ENCODE peak calls at places on chromosomes 4 and X, in five cellular contexts. B, Z, W, J and T are unnamed samples.

GRCh38 chrX:68841251-68842049 is 12.6 kb downstream of the EFNB1 start:
- DNase-seq in B (no peak), Z (no peak), W (no peak), J (no peak), T (no peak)

GRCh38 chrX:34877451-34877850 is 65.1 kb upstream of the FAM47B start:
- DNase-seq in B (no peak), Z (no peak), W (no peak), J (no peak), T (no peak)

GRCh38 chr4:18022572-18023039 is 1.1 kb upstream of the LCORL start:
- DNase-seq in B (no peak), Z (no peak), W (no peak), J (no peak), T (no peak)

GRCh38 chrX:106220177-106220576 is 52.1 kb downstream of the PWWP3B start:
- DNase-seq in B (no peak), Z (no peak), W (no peak), J (no peak), T (no peak)

GRCh38 chr4:185149392-185149791 is 6.3 kb downstream of the SLC25A4 start:
- DNase-seq in B (no peak), Z (no peak), W (no peak), J (no peak), T (no peak)

GRCh38 chr4:156763511-156763910 is 208.1 kb downstream of the PDGFC start:
- DNase-seq in B (peak; percentile 29), Z (no peak), W (no peak), J (no peak), T (no peak)

GRCh38 chrX:40544343-40545250 is 36.2 kb upstream of the ATP6AP2 start:
- DNase-seq in B (peak; percentile 26), Z (no peak), W (no peak), J (no peak), T (no peak)

GRCh38 chr4:87530868-87531267 is 1.7 kb upstream of the SPARCL1 start:
- DNase-seq in B (peak; percentile 55), Z (peak; percentile 86), W (peak; percentile 77), J (peak; percentile 15), T (peak; percentile 90)

GRCh38 chrX:76183289-76184057 is 10.6 kb downstream of the PBDC1 start:
- DNase-seq in B (no peak), Z (no peak), W (no peak), J (no peak), T (no peak)

GRCh38 chr4:1714303-1715001 is 2.3 kb upstream of the SLBP start:
- DNase-seq in B (no peak), Z (no peak), W (no peak), J (no peak), T (no peak)

GRCh38 chr4:57655342-57655741 is 545.2 kb upstream of the IGFBP7 start:
- DNase-seq in B (no peak), Z (no peak), W (no peak), J (no peak), T (no peak)

GRCh38 chrX:32530802-32531403 is 680.4 kb downstream of the DMD start:
- DNase-seq in B (peak; percentile 50), Z (no peak), W (no peak), J (no peak), T (no peak)

GRCh38 chr4:168441412-168441811 is 38.9 kb downstream of the DDX60L start:
- DNase-seq in B (no peak), Z (no peak), W (no peak), J (no peak), T (no peak)

GRCh38 chr4:7625073-7625472 is 190.3 kb upstream of the PSAPL1 start:
- DNase-seq in B (no peak), Z (no peak), W (no peak), J (no peak), T (no peak)

GRCh38 chrX:148552775-148553174 is 52.4 kb downstream of the AFF2 start:
- DNase-seq in B (no peak), Z (no peak), W (no peak), J (no peak), T (no peak)

GRCh38 chrX:123267220-123267619 is 83.1 kb downstream of the GRIA3 start:
- DNase-seq in B (no peak), Z (no peak), W (no peak), J (no peak), T (no peak)

GRCh38 chr4:140260227-140260626 is 106.2 kb upstream of the MAML3 start:
- DNase-seq in B (peak; percentile 66), Z (no peak), W (no peak), J (no peak), T (no peak)

GRCh38 chr4:127783026-127783769 is 1.1 kb downstream of the HSPA4L start:
- DNase-seq in B (peak; percentile 89), Z (peak; percentile 66), W (peak; percentile 86), J (peak; percentile 10), T (peak; percentile 93)

GRCh38 chrX:107154787-107155620 is 36.4 kb upstream of the RBM41 start:
- DNase-seq in B (no peak), Z (no peak), W (no peak), J (no peak), T (no peak)

GRCh38 chr4:120921456-120922389 is 803 bp downstream of the PRDM5 start:
- DNase-seq in B (peak; percentile 68), Z (peak; percentile 66), W (peak; percentile 86), J (no peak), T (peak; percentile 92)

GRCh38 chr4:95541889-95542607 is 6.7 kb downstream of the UNC5C start:
- DNase-seq in B (no peak), Z (no peak), W (no peak), J (no peak), T (no peak)

GRCh38 chr4:188328966-188329365 is 189.7 kb downstream of the TRIML1 start:
- DNase-seq in B (no peak), Z (no peak), W (no peak), J (no peak), T (no peak)

GRCh38 chr4:111231281-111231680 is 608.4 kb upstream of the PITX2 start:
- DNase-seq in B (no peak), Z (no peak), W (no peak), J (no peak), T (no peak)

GRCh38 chr4:149790172-149790907 is 25.3 kb downstream of the IQCM start:
- DNase-seq in B (no peak), Z (no peak), W (no peak), J (no peak), T (no peak)

GRCh38 chr4:153785830-153786721 is 2.8 kb downstream of the SFRP2 start:
- DNase-seq in B (peak; percentile 20), Z (no peak), W (no peak), J (no peak), T (no peak)

GRCh38 chr4:187209921-187210613 is 486.4 kb upstream of the FAT1 start:
- DNase-seq in B (no peak), Z (peak; percentile 24), W (no peak), J (no peak), T (no peak)

GRCh38 chr4:7761720-7762119 is 177.9 kb downstream of the AFAP1 start:
- DNase-seq in B (peak; percentile 61), Z (peak; percentile 67), W (peak; percentile 87), J (no peak), T (peak; percentile 94)

GRCh38 chr4:76300012-76300411 is 6.5 kb upstream of the STBD1 start:
- DNase-seq in B (no peak), Z (no peak), W (no peak), J (no peak), T (no peak)

GRCh38 chrX:24150051-24150790 is 692 bp downstream of the ZFX start:
- DNase-seq in B (peak; percentile 68), Z (peak; percentile 94), W (peak; percentile 89), J (peak; percentile 75), T (peak; percentile 76)
- TF ChIP-seq POLR2A in B (no peak), Z (peak; percentile 58), W (peak; percentile 55), J (no peak), T (no peak)

GRCh38 chrX:1452497-1453389 is at the start of gene ASMTL:
- DNase-seq in B (peak; percentile 99), Z (peak; percentile 100), W (peak; percentile 100), J (no peak), T (peak; percentile 99)

GRCh38 chrX:1451251-1451675 is 1.4 kb downstream of the ASMTL start:
- DNase-seq in B (no peak), Z (no peak), W (peak; percentile 52), J (no peak), T (peak; percentile 68)

GRCh38 chrX:1453951-1454785 is 1.5 kb upstream of the ASMTL start:
- DNase-seq in B (peak; percentile 88), Z (peak; percentile 86), W (peak; percentile 87), J (no peak), T (peak; percentile 98)

GRCh38 chrX:1451676-1452496 is 823 bp downstream of the ASMTL start:
- DNase-seq in B (no peak), Z (peak; percentile 38), W (peak; percentile 78), J (no peak), T (peak; percentile 40)

GRCh38 chrX:1453390-1453783 is 678 bp upstream of the ASMTL start:
- DNase-seq in B (no peak), Z (no peak), W (peak; percentile 92), J (no peak), T (no peak)
- TF ChIP-seq POLR2A in B (no peak), Z (peak; percentile 29), W (no peak), J (no peak), T (no peak)

GRCh38 chr4:6574747-6575502 is at the start of gene MAN2B2:
- DNase-seq in B (peak; percentile 78), Z (peak; percentile 89), W (peak; percentile 90), J (peak; percentile 44), T (peak; percentile 97)
- TF ChIP-seq POLR2A in B (peak; percentile 94), Z (peak; percentile 60), W (peak; percentile 24), J (no peak), T (no peak)

GRCh38 chr4:25234390-25235367 is 846 bp downstream of the PI4K2B start:
- DNase-seq in B (peak; percentile 92), Z (peak; percentile 45), W (no peak), J (no peak), T (peak; percentile 90)

GRCh38 chr4:25233194-25233593 is 639 bp upstream of the PI4K2B start:
- DNase-seq in B (no peak), Z (no peak), W (no peak), J (no peak), T (no peak)

GRCh38 chr4:25235401-25235800 is 1.6 kb downstream of the PI4K2B start:
- DNase-seq in B (no peak), Z (no peak), W (no peak), J (no peak), T (no peak)

GRCh38 chr4:25236971-25237370 is 3.1 kb downstream of the PI4K2B start:
- DNase-seq in B (no peak), Z (no peak), W (no peak), J (no peak), T (no peak)

DNA sequence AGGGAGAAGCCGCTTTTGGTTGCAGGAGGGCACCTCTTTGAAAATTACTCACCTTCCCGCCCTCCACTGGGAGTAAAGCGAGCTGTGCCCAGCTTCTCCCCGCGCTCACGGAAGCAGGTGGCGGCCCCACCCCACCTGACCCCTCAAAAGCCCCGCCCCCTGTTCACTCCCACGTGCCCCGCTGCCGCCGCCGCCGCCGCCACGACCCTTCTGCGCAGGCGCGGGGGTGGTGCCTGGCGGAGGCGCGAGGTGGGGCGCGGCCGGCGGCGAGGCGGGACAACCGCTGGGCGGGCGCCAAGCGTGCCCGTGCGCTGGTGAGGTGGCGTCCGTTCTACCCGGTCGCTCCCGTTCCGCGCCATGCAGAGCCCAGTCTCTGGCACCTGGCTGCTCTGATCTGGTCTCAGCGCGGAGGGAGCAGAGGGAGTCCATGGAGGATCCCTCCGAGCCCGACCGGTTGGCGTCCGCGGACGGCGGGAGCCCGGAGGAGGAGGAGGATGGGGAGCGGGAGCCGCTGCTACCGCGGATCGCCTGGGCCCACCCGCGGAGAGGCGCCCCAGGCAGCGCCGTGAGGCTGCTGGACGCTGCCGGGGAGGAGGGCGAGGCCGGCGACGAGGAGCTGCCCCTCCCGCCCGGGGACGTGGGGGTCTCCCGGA is at the start of gene PI4K2B:
- DNase-seq in B (peak; percentile 86), Z (peak; percentile 79), W (peak; percentile 89), J (peak; percentile 60), T (peak; percentile 97)
- TF ChIP-seq POLR2A in B (peak; percentile 77), Z (peak; percentile 75), W (peak; percentile 75), J (no peak), T (no peak)